ENCODE peak calls at places on chromosomes 12 and 14, in four cellular contexts. A is A549, C is IMR-90, U is GM12878. K is an unnamed sample.

GRCh38 chr14:78644824-78645559 is 474.8 kb downstream of the NRXN3 start:
- DNase-seq in U (no peak), A (no peak), C (no peak), K (no peak)

GRCh38 chr12:61536525-61536924 is 723.7 kb upstream of the USP15 start:
- DNase-seq in A (no peak), U (no peak), C (no peak), K (no peak)

GRCh38 chr12:6089041-6089823 is 35.2 kb downstream of the VWF start:
- DNase-seq in A (no peak), U (no peak), C (peak; percentile 52), K (no peak)

GRCh38 chr12:106193404-106194215 is 54.2 kb downstream of the CKAP4 start:
- DNase-seq in U (no peak), C (no peak), A (no peak), K (no peak)

GRCh38 chr12:56278905-56279304 is 12.2 kb downstream of the COQ10A start:
- DNase-seq in A (no peak), U (no peak), C (no peak), K (no peak)

GRCh38 chr12:76272292-76272691 is 75.9 kb downstream of the BBS10 start:
- DNase-seq in A (no peak), C (no peak), U (no peak), K (no peak)

GRCh38 chr12:58919271-58920101 is 818 bp downstream of the LRIG3 start:
- DNase-seq in U (no peak), C (peak; percentile 58), A (peak; percentile 34), K (no peak)

GRCh38 chr12:20695232-20695631 is at the start of gene SLCO1C1:
- DNase-seq in A (no peak), C (no peak), U (no peak), K (no peak)

GRCh38 chr12:65082411-65082810 is 38.7 kb downstream of the WIF1 start:
- DNase-seq in C (no peak), A (no peak), U (no peak), K (no peak)

GRCh38 chr12:66538970-66539369 is 139.9 kb downstream of the GRIP1 start:
- DNase-seq in U (no peak), C (no peak), A (no peak), K (no peak)

GRCh38 chr12:10721654-10722501 is 1.2 kb downstream of the YBX3 start:
- DNase-seq in C (peak; percentile 99), U (peak; percentile 53), A (peak; percentile 78), K (peak; percentile 32)

GRCh38 chr12:120940799-120941198 is 36.6 kb upstream of the SPPL3 start:
- DNase-seq in C (peak; percentile 11), U (no peak), A (no peak), K (no peak)

GRCh38 chr12:65637774-65638173 is 186.5 kb upstream of the HMGA2 start:
- DNase-seq in C (peak; percentile 86), U (no peak), A (no peak), K (no peak)

GRCh38 chr12:132296063-132296462 is 33.3 kb downstream of the GALNT9 start:
- DNase-seq in U (no peak), A (no peak), C (no peak), K (no peak)
- TF ChIP-seq ELK1 in U (no peak), A (no peak), C (no peak), K (no peak)

GRCh38 chr14:50607181-50607580 is 47.2 kb downstream of the ATL1 start:
- DNase-seq in C (peak; percentile 63), U (no peak), A (no peak), K (peak; percentile 2)

GRCh38 chr14:50602035-50602434 is 42.1 kb downstream of the ATL1 start:
- DNase-seq in U (no peak), C (no peak), A (no peak), K (peak; percentile 3)

GRCh38 chr14:50608302-50608851 is 48.4 kb downstream of the ATL1 start:
- DNase-seq in C (no peak), A (no peak), U (no peak), K (no peak)

GRCh38 chr14:50603565-50603964 is 43.6 kb downstream of the ATL1 start:
- DNase-seq in A (no peak), C (peak; percentile 43), U (no peak), K (no peak)

GRCh38 chr14:50605776-50606175 is 45.8 kb downstream of the ATL1 start:
- DNase-seq in U (no peak), C (peak; percentile 39), A (no peak), K (no peak)
- TF ChIP-seq CEBPB in U (no peak), C (no peak), A (no peak), K (no peak)

GRCh38 chr12:80958162-80958561 is 20.4 kb upstream of the LIN7A start:
- DNase-seq in C (no peak), U (no peak), A (no peak), K (no peak)
- TF ChIP-seq BHLHE40 in C (no peak), U (no peak), A (no peak), K (no peak)

GRCh38 chr12:130806574-130806973 is 32.5 kb downstream of the STX2 start:
- DNase-seq in C (no peak), U (no peak), A (no peak), K (no peak)
- TF ChIP-seq ELK1 in C (no peak), U (no peak), A (no peak), K (no peak)

DNA sequence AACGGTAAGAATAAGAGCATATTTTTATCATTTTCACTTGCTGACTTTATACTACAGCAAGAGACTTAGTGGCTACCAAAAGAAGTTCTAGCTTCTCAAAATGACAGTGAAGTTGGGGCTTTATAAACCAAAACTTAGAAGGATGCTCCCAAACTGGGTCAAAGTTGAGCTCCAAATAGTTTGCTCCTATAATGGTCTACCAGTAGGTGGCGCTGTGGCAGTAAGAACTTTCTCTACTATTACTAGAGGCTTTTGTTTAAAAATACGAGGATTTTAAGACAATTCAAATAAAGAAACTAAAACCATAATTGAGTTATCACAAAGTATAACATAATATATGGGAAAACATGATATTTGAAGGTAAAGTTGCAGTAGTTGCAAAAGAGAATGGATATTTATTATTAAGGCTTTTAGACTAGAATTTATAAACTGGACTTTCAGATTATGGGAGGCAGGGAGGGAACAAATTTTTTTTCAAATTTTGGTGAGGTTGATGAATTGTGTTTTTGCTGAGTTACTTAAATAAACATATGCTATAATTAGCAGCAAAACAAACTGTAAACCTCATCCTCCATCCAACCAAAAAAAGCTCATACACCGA is 75.0 kb downstream of the TGFB3 start:
- DNase-seq in C (peak; percentile 70), A (peak; percentile 48), U (no peak), K (peak; percentile 50)
- TF ChIP-seq CEBPB in C (no peak), A (no peak), U (no peak), K (no peak)

GRCh38 chr14:76719664-76720063 is 41.6 kb upstream of the VASH1 start:
- DNase-seq in U (no peak), A (no peak), C (no peak), K (no peak)
- TF ChIP-seq BHLHE40 in U (no peak), A (no peak), C (no peak), K (no peak)